ENCODE peak calls at places on chromosomes 3 and 15, in nine cellular contexts. O, X, I, W, B, E, K, H and U are unnamed samples.

GRCh38 chr15:27681038-27681437 is 418.1 kb downstream of the OCA2 start:
- DNase-seq in O (no peak), X (no peak), I (no peak), W (no peak), B (no peak), E (no peak), K (no peak), H (no peak), U (no peak)

GRCh38 chr3:148101061-148101460 is 596.6 kb upstream of the AGTR1 start:
- DNase-seq in O (no peak), X (no peak), I (no peak), W (no peak), B (no peak), E (peak; percentile 64), K (no peak), H (no peak), U (peak; percentile 58)

GRCh38 chr3:171248426-171249115 is 211.6 kb downstream of the TNIK start:
- DNase-seq in O (no peak), X (no peak), I (no peak), W (no peak), B (no peak), E (no peak), K (no peak), H (no peak), U (no peak)

GRCh38 chr15:66751579-66751978 is 49.5 kb downstream of the SMAD6 start:
- DNase-seq in O (no peak), X (no peak), I (no peak), W (no peak), B (peak; percentile 40), E (no peak), K (no peak), H (no peak), U (peak; percentile 58)

GRCh38 chr15:36632196-36632595 is 52.8 kb downstream of the CDIN1 start:
- DNase-seq in O (no peak), X (no peak), I (no peak), W (no peak), B (no peak), E (peak; percentile 68), K (no peak), H (peak; percentile 54), U (no peak)

GRCh38 chr3:161559177-161559998 is 62.8 kb downstream of the OTOL1 start:
- DNase-seq in O (no peak), X (no peak), I (no peak), W (peak; percentile 33), B (peak; percentile 52), E (peak; percentile 45), K (no peak), H (no peak), U (no peak)

GRCh38 chr15:66001042-66001441 is 131.8 kb downstream of the RAB11A start:
- DNase-seq in O (no peak), X (no peak), I (no peak), W (no peak), B (no peak), E (no peak), K (no peak), H (no peak), U (no peak)

GRCh38 chr15:66830358-66830757 is 128.3 kb downstream of the SMAD6 start:
- DNase-seq in O (no peak), X (peak; percentile 35), I (no peak), W (no peak), B (no peak), E (peak; percentile 35), K (no peak), H (no peak), U (peak; percentile 94)

GRCh38 chr3:172098698-172099494 is 59.5 kb downstream of the FNDC3B start:
- DNase-seq in O (no peak), X (no peak), I (no peak), W (peak; percentile 32), B (no peak), E (peak; percentile 42), K (no peak), H (no peak), U (no peak)

GRCh38 chr3:122383915-122384697 is at the start of gene FAM162A:
- DNase-seq in O (peak; percentile 95), X (peak; percentile 94), I (peak; percentile 94), W (peak; percentile 89), B (peak; percentile 96), E (peak; percentile 68), K (peak; percentile 95), H (peak; percentile 54), U (peak; percentile 93)

GRCh38 chr15:99347609-99348008 is 96.3 kb downstream of the LRRC28 start:
- DNase-seq in O (no peak), X (no peak), I (no peak), W (no peak), B (no peak), E (no peak), K (no peak), H (no peak), U (no peak)

GRCh38 chr3:45890405-45890804 is 4.1 kb downstream of the CCR9 start:
- DNase-seq in O (no peak), X (no peak), I (no peak), W (no peak), B (peak; percentile 25), E (no peak), K (no peak), H (no peak), U (no peak)

GRCh38 chr3:45892161-45892560 is 5.8 kb downstream of the CCR9 start:
- DNase-seq in O (no peak), X (no peak), I (no peak), W (no peak), B (no peak), E (no peak), K (no peak), H (no peak), U (no peak)

GRCh38 chr3:45887759-45888511 is 1.6 kb downstream of the CCR9 start:
- DNase-seq in O (no peak), X (no peak), I (no peak), W (no peak), B (no peak), E (peak; percentile 6), K (no peak), H (no peak), U (no peak)

GRCh38 chr3:45887285-45887684 is 942 bp downstream of the CCR9 start:
- DNase-seq in O (no peak), X (no peak), I (no peak), W (no peak), B (no peak), E (no peak), K (no peak), H (no peak), U (no peak)

DNA sequence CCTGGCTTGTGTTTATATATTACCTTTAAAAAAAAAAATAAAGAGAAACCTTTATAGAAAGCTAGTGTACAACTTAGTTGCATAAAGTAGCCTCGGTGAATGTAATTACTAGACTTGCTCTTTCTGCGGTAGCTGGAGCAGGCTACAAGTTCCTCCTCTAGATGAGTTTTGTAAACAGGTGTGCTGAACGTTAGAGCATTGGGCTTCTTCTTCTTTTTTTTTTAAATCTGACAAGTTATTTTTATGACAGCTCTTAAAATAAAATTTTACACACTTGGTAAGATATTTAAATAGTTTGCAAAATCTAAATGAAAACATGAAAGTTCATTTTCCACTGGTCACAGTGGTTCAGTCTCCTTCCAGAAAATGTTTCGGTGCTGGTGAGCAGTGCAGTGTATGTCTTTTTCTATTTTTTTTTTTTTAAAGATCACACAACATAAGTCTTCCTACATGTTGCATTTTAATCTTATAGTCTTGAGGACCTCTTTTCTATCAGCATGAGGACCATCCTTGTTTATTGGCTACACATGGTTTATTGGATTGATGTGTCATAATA is 3.0 kb downstream of the CCR9 start:
- DNase-seq in O (no peak), X (no peak), I (no peak), W (no peak), B (peak; percentile 47), E (no peak), K (no peak), H (no peak), U (no peak)
- H3K4me3 ChIP-seq in O (no peak overlapping the region), X (no peak overlapping the region), I (no peak overlapping the region), W (no peak overlapping the region), B (no peak overlapping the region), E (no peak overlapping the region), K (no peak overlapping the region), H (no peak overlapping the region), U (no peak overlapping the region)

GRCh38 chr3:120648290-120648689 is 33.7 kb downstream of the HGD start:
- DNase-seq in O (no peak), X (no peak), I (no peak), W (no peak), B (no peak), E (no peak), K (no peak), H (no peak), U (peak; percentile 31)
- H3K36me3 ChIP-seq in O (no peaks in the 10 kb centered on the region), X (no peaks in the 10 kb centered on the region), I (peaks cover 34% of the 10 kb centered on the region), W (no peaks in the 10 kb centered on the region), B (no peaks in the 10 kb centered on the region), E (no peaks in the 10 kb centered on the region), K (no peaks in the 10 kb centered on the region), H (no peaks in the 10 kb centered on the region), U (no peaks in the 10 kb centered on the region)

DNA sequence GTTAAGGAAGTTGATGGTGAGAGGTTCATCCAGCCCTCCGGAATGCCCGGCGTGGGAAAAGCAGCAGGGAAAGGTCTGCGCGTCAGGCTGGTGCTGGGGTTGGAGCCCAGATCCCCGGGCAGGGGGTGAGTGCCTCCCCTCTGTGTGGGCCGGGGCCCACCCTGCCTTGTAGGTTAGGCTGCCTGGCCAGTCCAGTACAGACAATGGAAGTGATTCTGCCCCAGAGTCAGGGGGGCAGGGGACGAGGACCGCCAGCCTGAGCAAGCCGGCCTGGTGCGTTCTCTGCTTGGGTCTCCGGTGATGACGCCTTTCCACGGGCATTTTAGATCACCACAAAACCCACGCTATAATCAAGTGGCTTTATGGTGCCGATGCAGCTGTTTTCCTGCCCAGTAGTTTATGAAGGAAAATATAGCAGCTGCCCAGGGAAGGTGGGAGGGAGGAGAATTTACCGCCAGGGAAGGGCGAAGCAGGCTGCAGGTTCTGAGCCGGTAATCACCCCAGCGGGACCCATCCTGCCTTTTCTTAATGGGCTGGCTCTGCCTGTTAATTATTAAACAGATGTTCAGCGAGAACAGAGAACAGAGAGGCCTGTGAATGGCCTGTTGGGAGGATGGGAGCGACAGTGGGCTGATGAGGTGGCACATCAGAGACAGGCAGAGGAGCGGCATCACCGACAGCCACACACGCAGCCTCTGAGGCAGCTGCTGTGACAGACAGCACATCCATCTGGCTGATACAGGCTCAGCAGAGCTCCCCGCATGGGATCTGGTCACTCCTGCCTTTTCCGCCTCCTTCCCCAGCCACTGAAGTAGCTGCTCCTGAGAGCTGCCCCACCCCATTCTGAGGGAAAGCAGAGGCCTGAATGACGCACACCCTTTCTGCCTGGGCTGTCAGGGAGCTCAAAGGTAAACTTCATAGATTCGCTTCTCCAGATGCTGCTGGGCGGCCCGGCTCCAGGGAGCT is 35.2 kb downstream of the BDH1 start:
- DNase-seq in O (no peak), X (peak; percentile 81), I (no peak), W (no peak), B (no peak), E (peak; percentile 72), K (peak; percentile 67), H (no peak), U (no peak)
- H3K4me3 ChIP-seq in O (no peak overlapping the region), X (no peak overlapping the region), I (no peak overlapping the region), W (no peak overlapping the region), B (no peak overlapping the region), E (no peak overlapping the region), K (no peak overlapping the region), H (no peak overlapping the region), U (no peak overlapping the region)

DNA sequence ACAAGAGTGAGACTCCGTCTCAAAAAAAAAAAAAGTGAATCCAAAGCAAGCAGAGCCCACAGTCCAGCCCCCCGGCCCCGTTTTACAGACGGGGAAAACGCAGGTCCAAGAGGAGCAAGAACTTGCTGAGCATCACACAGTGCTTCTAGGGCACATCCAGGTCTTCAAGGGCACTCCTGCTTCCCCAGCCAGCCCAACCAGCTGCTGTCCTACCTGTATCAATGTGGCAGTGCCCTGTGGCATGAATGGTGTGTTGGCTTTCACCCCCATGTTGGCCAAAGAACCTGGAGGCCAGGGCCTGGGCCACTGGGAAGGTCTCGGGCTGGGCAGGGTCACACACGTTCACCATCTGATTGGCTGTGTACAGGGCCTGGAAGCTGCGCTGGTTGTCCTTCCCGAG is 4.6 kb downstream of the MAN2C1 start:
- DNase-seq in O (no peak), X (no peak), I (no peak), W (no peak), B (no peak), E (no peak), K (no peak), H (no peak), U (no peak)
- H3K36me3 ChIP-seq in O (peaks cover 3% of the 10 kb centered on the region), X (no peaks in the 10 kb centered on the region), I (peaks cover 19% of the 10 kb centered on the region), W (peaks cover 83% of the 10 kb centered on the region), B (peaks cover 26% of the 10 kb centered on the region), E (peaks cover 18% of the 10 kb centered on the region), K (peaks cover 4% of the 10 kb centered on the region), H (peaks cover 34% of the 10 kb centered on the region), U (peaks cover 69% of the 10 kb centered on the region)